ENCODE peak calls at places on chromosomes 2 and 18, in four cellular contexts. O is HepG2, S is PC-3, Z is IMR-90. L is an unnamed sample.
A peak's percentile ranks its signal among the peaks of the same experiment; 100 is the strongest.

GRCh38 chr2:31354837-31355236 is 59.7 kb downstream of the XDH start:
- DNase-seq in O (no peak), S (peak; percentile 46), Z (no peak), L (no peak)

GRCh38 chr2:235135990-235136561 is 184.3 kb downstream of the SH3BP4 start:
- DNase-seq in O (peak; percentile 78), S (peak; percentile 86), Z (peak; percentile 82), L (peak; percentile 78)

GRCh38 chr2:11123856-11124759 is 31.2 kb upstream of the SLC66A3 start:
- DNase-seq in O (peak; percentile 43), S (peak; percentile 85), Z (peak; percentile 44), L (peak; percentile 84)

GRCh38 chr18:63314991-63315662 is 4.4 kb downstream of the BCL2 start:
- DNase-seq in O (no peak), S (no peak), Z (no peak), L (no peak)

GRCh38 chr2:19577668-19578067 is 219.2 kb upstream of the OSR1 start:
- DNase-seq in O (no peak), S (peak; percentile 74), Z (peak; percentile 62), L (no peak)

GRCh38 chr2:149872638-149873037 is 285.1 kb upstream of the MMADHC start:
- DNase-seq in O (no peak), S (no peak), Z (no peak), L (no peak)

GRCh38 chr2:162212366-162212765 is 30.9 kb downstream of the FAP start:
- DNase-seq in O (no peak), S (peak; percentile 38), Z (peak; percentile 44), L (no peak)

GRCh38 chr18:13067124-13067523 is 76.0 kb downstream of the CEP192 start:
- DNase-seq in O (no peak), S (no peak), Z (no peak), L (no peak)

GRCh38 chr2:207546822-207547221 is 17.1 kb downstream of the CREB1 start:
- DNase-seq in O (no peak), S (no peak), Z (no peak), L (no peak)

GRCh38 chr2:55620123-55620779 is 2.8 kb upstream of the PPP4R3B start:
- DNase-seq in O (peak; percentile 63), S (peak; percentile 43), Z (peak; percentile 14), L (peak; percentile 6)

GRCh38 chr18:51668101-51668500 is 470.6 kb upstream of the MEX3C start:
- DNase-seq in O (peak; percentile 41), S (peak; percentile 51), Z (peak; percentile 4), L (peak; percentile 22)

GRCh38 chr2:198857246-198857645 is 600.5 kb downstream of the SATB2 start:
- DNase-seq in O (no peak), S (no peak), Z (no peak), L (no peak)

GRCh38 chr18:38698108-38698507 is 1132.5 kb upstream of the CELF4 start:
- DNase-seq in O (no peak), S (no peak), Z (no peak), L (no peak)

GRCh38 chr2:28137221-28137620 is 246.7 kb downstream of the BABAM2 start:
- DNase-seq in O (no peak), S (peak; percentile 83), Z (peak; percentile 86), L (peak; percentile 41)

GRCh38 chr2:88038263-88039105 is 17.1 kb downstream of the KRCC1 start:
- DNase-seq in O (peak; percentile 74), S (peak; percentile 93), Z (peak; percentile 97), L (peak; percentile 84)

DNA sequence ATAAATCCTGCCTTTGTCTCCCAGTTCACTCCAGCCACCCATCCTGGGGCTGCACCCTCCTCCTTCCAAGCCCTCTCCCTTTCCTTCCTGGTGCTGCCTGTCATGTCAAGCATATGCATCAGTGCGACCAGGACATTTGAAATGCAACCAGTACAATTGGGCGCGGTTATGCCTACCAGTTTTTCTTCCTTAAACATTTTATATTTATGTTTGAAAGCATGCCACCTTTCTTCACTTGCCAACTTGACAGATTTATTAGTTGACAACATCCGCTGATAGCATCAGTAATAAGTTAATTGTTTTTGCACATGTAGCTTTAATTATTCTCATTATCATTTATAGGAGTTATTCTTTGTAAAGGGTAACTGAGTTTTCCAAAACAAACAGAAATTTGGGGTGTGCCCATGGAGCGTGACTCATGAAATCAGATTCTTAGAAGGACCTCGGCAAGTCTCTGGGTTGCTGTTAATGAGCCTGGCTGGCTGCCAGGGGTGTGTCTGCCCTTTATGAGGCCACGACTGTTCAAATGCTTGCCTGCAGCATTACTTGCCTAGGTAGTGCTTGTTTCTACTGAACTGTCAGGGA is 32.8 kb upstream of the IL1B start:
- DNase-seq in O (no peak), S (peak; percentile 98), Z (peak; percentile 43), L (peak; percentile 91)
- H3K9me3 ChIP-seq in O (peaks cover 10% of the 10 kb centered on the region), S (peaks cover 11% of the 10 kb centered on the region), Z (peaks cover 5% of the 10 kb centered on the region), L (no peaks in the 10 kb centered on the region)

DNA sequence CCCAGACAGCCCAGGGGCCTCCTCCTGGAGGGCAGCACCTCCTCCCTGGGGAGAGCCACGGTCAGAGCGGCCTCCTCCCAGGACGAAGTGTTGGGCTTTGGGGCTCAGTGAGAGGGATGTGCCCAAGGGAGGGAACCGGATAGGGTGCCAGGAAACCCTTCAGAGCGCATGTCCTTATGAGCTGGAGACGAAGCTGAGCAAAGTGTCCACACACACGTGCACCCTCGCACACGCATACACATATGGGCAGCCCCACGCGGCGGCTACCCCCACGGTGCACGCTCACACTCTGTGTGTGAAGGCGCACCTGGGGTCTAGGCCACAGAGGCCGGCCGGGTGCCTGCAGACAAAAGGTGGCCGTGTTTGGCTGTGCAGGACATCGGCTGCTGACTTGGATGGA is 106.1 kb upstream of the HDAC4 start:
- DNase-seq in O (no peak), S (no peak), Z (no peak), L (no peak)
- H2AFZ ChIP-seq in O (no peak overlapping the region), S (no peak overlapping the region), Z (no peak overlapping the region), L (no peak overlapping the region)

DNA sequence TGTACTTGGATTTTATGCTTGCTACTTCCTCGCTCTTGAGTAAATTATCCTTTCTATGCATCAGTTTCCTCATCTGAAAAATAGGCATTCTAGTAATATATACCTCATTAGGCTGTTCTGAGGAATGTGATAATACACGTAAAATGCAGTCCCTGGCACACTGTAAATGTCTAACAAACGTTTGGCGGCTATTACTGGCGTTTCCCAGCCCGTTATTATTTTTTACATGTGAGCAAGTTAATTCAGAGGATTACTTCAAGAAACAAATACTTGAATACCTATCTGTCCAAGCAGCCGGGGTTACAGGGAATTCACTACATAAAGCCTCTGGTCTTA is 586 bp upstream of the C2orf49 start:
- DNase-seq in O (no peak), S (no peak), Z (no peak), L (no peak)
- H3K27ac ChIP-seq in O (peak overlapping the region; percentile 100), S (peak overlapping the region; percentile 93), Z (peak overlapping the region; percentile 98), L (peak overlapping the region; percentile 98)

GRCh38 chr2:119068154-119068725 is 90.3 kb downstream of the C1QL2 start:
- DNase-seq in O (no peak), S (no peak), Z (no peak), L (no peak)
- H3K9me3 ChIP-seq in O (no peaks in the 10 kb centered on the region), S (no peaks in the 10 kb centered on the region), Z (no peaks in the 10 kb centered on the region), L (peaks cover 4% of the 10 kb centered on the region)

DNA sequence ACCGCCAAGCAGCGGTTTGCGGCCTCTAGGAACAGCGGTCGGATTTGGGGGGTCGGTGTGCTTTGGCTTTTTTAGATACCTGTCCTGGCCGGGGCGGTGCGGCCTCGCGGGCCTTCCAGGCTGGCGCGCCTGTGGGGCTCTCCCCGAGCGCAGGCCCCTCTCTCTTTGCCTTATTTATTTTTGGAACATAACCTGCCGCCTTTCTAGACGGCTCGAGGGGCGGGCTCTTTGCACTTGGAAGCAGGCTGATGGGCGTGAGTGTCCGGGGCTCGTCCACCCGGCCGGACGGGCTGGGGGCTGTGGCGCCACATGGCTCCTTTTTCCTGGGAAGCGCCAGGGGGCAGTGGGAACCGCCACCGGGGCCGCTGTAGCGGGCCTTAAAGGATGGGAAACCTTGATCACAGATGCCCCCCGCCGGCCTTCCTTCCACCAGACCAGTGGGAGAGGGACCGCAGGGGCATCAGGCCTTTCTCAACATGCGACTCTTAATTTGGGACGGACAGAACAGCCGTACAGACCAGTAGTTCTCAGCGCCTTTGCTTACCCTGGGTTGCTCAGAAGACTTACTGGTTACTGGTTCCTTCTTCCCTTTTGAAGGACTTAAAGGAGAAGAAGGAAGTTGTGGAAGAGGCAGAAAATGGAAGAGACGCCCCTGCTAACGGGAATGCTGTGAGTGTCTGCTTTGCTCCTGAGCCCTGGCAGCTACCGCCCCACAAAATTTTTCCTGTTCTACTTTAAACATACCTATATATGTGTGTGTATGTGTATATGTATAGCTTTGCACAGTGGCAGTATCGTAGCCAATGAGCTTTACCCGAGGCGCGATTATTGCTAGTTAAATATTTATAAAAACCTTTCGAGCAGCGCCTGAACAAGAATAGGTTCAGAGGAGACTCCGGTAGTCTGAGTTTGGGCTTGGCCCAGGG is 2.7 kb downstream of the PTMA start:
- DNase-seq in O (no peak), S (no peak), Z (no peak), L (peak; percentile 27)
- H2AFZ ChIP-seq in O (no peak overlapping the region), S (no peak overlapping the region), Z (peak overlapping the region; percentile 40), L (no peak overlapping the region)

GRCh38 chr2:46545015-46545839 is 65.9 kb downstream of the TMEM247 start:
- DNase-seq in O (no peak), S (no peak), Z (no peak), L (no peak)
- H3K27ac ChIP-seq in O (no peak overlapping the region), S (no peak overlapping the region), Z (no peak overlapping the region), L (no peak overlapping the region)

DNA sequence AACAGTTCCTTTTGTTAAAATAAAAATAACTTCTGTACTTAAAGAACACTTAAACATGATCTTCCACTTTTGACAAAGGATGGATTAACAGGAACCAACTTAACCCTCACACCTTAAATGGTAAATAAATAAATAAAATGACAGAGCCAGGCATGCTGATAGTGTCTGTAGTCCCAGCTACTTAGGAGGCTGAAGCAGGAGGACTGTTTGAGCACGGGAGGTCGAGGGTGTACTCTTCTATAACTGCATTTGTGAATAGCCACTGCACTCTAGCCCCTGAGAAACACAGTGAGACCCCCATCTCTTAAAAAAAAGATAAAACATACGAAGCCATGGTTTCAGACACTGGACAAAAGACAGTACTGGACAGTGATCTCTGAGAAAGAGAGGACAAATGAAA is 17.5 kb downstream of the PPP4R1 start:
- DNase-seq in O (no peak), S (no peak), Z (no peak), L (no peak)
- H3K9me3 ChIP-seq in O (no peaks in the 10 kb centered on the region), S (peaks cover 7% of the 10 kb centered on the region), Z (peaks cover 4% of the 10 kb centered on the region), L (peaks cover 14% of the 10 kb centered on the region)

GRCh38 chr2:173869830-173870229 is 95.3 kb downstream of the SP3 start:
- DNase-seq in O (no peak), S (no peak), Z (no peak), L (no peak)

GRCh38 chr2:173865976-173866857 is 99.0 kb downstream of the SP3 start:
- DNase-seq in O (no peak), S (peak; percentile 31), Z (no peak), L (no peak)

GRCh38 chr2:173866858-173867620 is 98.1 kb downstream of the SP3 start:
- DNase-seq in O (no peak), S (no peak), Z (no peak), L (no peak)

GRCh38 chr2:173872714-173873113 is 92.5 kb downstream of the SP3 start:
- DNase-seq in O (no peak), S (peak; percentile 84), Z (no peak), L (peak; percentile 93)

DNA sequence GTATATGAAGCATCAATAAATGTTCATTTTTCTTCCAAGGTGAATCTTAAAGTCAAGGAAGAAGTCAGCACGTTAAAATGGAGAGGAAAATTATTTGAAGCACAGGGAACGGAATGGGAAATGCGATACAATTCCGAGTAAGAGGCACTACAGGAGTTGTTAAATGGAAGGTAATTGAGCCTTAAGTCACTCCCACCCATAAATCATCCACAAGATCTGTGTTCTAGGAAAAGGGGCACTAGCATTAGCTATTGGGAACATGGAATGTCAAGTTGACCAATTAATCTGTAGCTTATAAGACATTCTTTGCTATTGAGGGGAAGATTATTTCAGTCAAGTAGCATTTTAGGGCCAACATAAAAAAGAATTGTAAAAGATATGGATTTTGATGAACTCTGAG is 95.9 kb downstream of the SP3 start:
- DNase-seq in O (no peak), S (no peak), Z (no peak), L (no peak)
- H2AFZ ChIP-seq in O (no peak overlapping the region), S (no peak overlapping the region), Z (no peak overlapping the region), L (no peak overlapping the region)

GRCh38 chr2:85584354-85584856 is at the start of gene VAMP5:
- DNase-seq in O (peak; percentile 79), S (no peak), Z (no peak), L (no peak)
- H3K27ac ChIP-seq in O (peak within 1 kb of the TSS; percentile 99), S (peak within 1 kb of the TSS; percentile 42), Z (peak within 1 kb of the TSS; percentile 90), L (peak within 1 kb of the TSS; percentile 60)